ENCODE peak calls at places on chromosomes 13 and 19, in ten cellular contexts. G is tibial artery, L is suprapubic skin, D is psoas muscle, E is cardiac muscle cell, S is fibroblast of mammary gland, T is HFF-Myc, Q is tibial nerve, V is neural progenitor cell, J is GM06990. W is an unnamed sample.

GRCh38 chr19:51882518-51882917 is 5.2 kb downstream of the ZNF577 start:
- DNase-seq in D (no peak), E (no peak), Q (no peak), J (no peak), S (no peak), V (no peak), L (no peak), G (no peak), T (no peak), W (no peak)

GRCh38 chr19:10214784-10215183 is 16.3 kb downstream of the S1PR2 start:
- DNase-seq in Q (no peak), G (no peak), D (no peak), E (no peak), V (no peak), S (peak; percentile 66), T (no peak), L (no peak), J (no peak), W (no peak)

GRCh38 chr19:4662812-4663211 is 7.3 kb downstream of the MYDGF start:
- DNase-seq in J (no peak), S (no peak), L (no peak), T (no peak), G (no peak), E (no peak), D (no peak), V (no peak), Q (no peak), W (no peak)

GRCh38 chr19:19062454-19063182 is 1.2 kb upstream of the SLC25A42 start:
- DNase-seq in T (peak; percentile 51), E (no peak), L (no peak), V (no peak), J (no peak), S (peak; percentile 51), G (no peak), Q (no peak), D (no peak), W (peak; percentile 16)

GRCh38 chr19:17339088-17339741 is 1.9 kb downstream of the GTPBP3 start:
- DNase-seq in L (peak; percentile 74), G (no peak), V (no peak), E (no peak), J (no peak), D (no peak), S (no peak), Q (no peak), T (no peak), W (no peak)

GRCh38 chr19:58518261-58519086 is 1.1 kb downstream of the ZBTB45 start:
- DNase-seq in L (no peak), V (no peak), Q (no peak), T (no peak), D (no peak), J (no peak), G (no peak), E (no peak), S (no peak), W (no peak)

GRCh38 chr19:10474962-10475451 is 28.1 kb downstream of the KEAP1 start:
- DNase-seq in E (no peak), J (no peak), Q (no peak), D (no peak), L (no peak), G (no peak), S (no peak), V (no peak), T (no peak), W (no peak)

GRCh38 chr19:51503891-51504290 is 2.3 kb upstream of the SIGLEC12 start:
- DNase-seq in S (no peak), L (no peak), Q (no peak), V (no peak), T (no peak), J (no peak), G (no peak), E (no peak), D (no peak), W (no peak)

GRCh38 chr19:58572818-58573657 is at the start of gene MZF1:
- DNase-seq in L (peak; percentile 100), G (peak; percentile 100), S (peak; percentile 100), E (peak; percentile 100), D (peak; percentile 100), Q (peak; percentile 99), V (peak; percentile 100), J (peak; percentile 99), T (peak; percentile 100), W (peak; percentile 100)

GRCh38 chr13:30576528-30576927 is 41.2 kb upstream of the USPL1 start:
- DNase-seq in E (peak; percentile 62), G (no peak), L (no peak), D (no peak), J (no peak), Q (no peak), S (peak; percentile 58), V (no peak), T (no peak), W (no peak)

GRCh38 chr19:33690461-33691427 is 69.0 kb downstream of the CHST8 start:
- DNase-seq in V (no peak), J (no peak), E (no peak), L (peak; percentile 41), T (no peak), D (no peak), Q (no peak), G (no peak), S (no peak), W (no peak)

GRCh38 chr13:113627136-113627535 is 30.9 kb downstream of the ATP4B start:
- DNase-seq in G (no peak), Q (no peak), T (no peak), E (no peak), S (no peak), V (no peak), J (no peak), L (no peak), D (peak; percentile 28), W (no peak)

GRCh38 chr13:42807866-42808265 is 26.5 kb downstream of the FAM216B start:
- DNase-seq in V (no peak), D (no peak), L (no peak), S (peak; percentile 85), J (no peak), T (no peak), G (no peak), Q (no peak), E (peak; percentile 43), W (no peak)

GRCh38 chr19:56837492-56837891 is 3.0 kb downstream of the PEG3 start:
- DNase-seq in J (no peak), G (peak; percentile 71), T (no peak), S (peak; percentile 45), E (peak; percentile 77), D (peak; percentile 81), L (peak; percentile 77), Q (peak; percentile 46), V (no peak), W (peak; percentile 47)

GRCh38 chr19:56839665-56840451 is 668 bp downstream of the PEG3 start:
- DNase-seq in D (peak; percentile 93), Q (peak; percentile 90), V (no peak), S (peak; percentile 84), E (peak; percentile 96), T (no peak), L (peak; percentile 95), J (no peak), G (peak; percentile 97), W (peak; percentile 75)

GRCh38 chr19:56838930-56839664 is 1.4 kb downstream of the PEG3 start:
- DNase-seq in S (peak; percentile 89), L (peak; percentile 98), J (no peak), Q (peak; percentile 99), D (peak; percentile 94), E (peak; percentile 97), V (no peak), T (no peak), G (peak; percentile 100), W (peak; percentile 85)

GRCh38 chr19:56837892-56838679 is 2.4 kb downstream of the PEG3 start:
- DNase-seq in J (no peak), V (no peak), T (no peak), E (peak; percentile 83), G (peak; percentile 80), Q (peak; percentile 37), S (peak; percentile 39), L (peak; percentile 82), D (peak; percentile 78), W (peak; percentile 38)

DNA sequence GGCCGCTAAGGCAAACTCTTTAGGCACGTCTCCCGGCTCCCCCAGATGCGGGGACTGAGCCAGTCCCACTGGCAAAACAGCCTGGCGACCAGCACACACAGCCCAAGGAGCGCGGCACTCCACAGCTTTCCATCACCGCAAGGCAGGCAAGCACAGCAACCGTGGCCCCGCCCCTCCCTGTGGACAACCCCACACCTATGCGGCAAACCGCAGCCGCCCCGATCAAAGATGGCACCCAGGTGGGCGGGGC is 1.9 kb downstream of the PEG3 start:
- DNase-seq in L (no peak), Q (no peak), E (no peak), G (no peak), S (no peak), V (no peak), J (no peak), D (no peak), T (no peak), W (no peak)
- H3K4me3 ChIP-seq in L (peak overlapping the region; percentile 49), Q (peak overlapping the region; percentile 44), E (no peak overlapping the region), G (peak overlapping the region; percentile 52), S (peak overlapping the region; percentile 40), V (no peak overlapping the region), J (no peak overlapping the region), D (peak overlapping the region; percentile 59), T (no peak overlapping the region), W (peak overlapping the region; percentile 42)

GRCh38 chr13:74730556-74731331 is 596.5 kb upstream of the KLF12 start:
- DNase-seq in V (no peak), G (no peak), L (no peak), E (peak; percentile 46), S (no peak), D (no peak), J (no peak), Q (no peak), T (no peak), W (no peak)
- TF ChIP-seq CTCF in V (no peak), G (no peak), L (no peak), E (no peak), S (no peak), D (no peak), J (no peak), Q (no peak), T (no peak), W (no peak)

GRCh38 chr19:57241181-57241580 is 749 bp downstream of the ZNF805 start:
- DNase-seq in V (no peak), S (peak; percentile 33), D (no peak), E (peak; percentile 33), G (no peak), J (no peak), T (no peak), Q (no peak), L (no peak), W (no peak)
- H3K4me3 ChIP-seq in V (peak overlapping the region; percentile 95), S (peak overlapping the region; percentile 97), D (peak overlapping the region; percentile 97), E (peak overlapping the region; percentile 57), G (peak overlapping the region; percentile 69), J (peak overlapping the region; percentile 88), T (peak overlapping the region; percentile 85), Q (peak overlapping the region; percentile 82), L (peak overlapping the region; percentile 95), W (peak overlapping the region; percentile 83)

DNA sequence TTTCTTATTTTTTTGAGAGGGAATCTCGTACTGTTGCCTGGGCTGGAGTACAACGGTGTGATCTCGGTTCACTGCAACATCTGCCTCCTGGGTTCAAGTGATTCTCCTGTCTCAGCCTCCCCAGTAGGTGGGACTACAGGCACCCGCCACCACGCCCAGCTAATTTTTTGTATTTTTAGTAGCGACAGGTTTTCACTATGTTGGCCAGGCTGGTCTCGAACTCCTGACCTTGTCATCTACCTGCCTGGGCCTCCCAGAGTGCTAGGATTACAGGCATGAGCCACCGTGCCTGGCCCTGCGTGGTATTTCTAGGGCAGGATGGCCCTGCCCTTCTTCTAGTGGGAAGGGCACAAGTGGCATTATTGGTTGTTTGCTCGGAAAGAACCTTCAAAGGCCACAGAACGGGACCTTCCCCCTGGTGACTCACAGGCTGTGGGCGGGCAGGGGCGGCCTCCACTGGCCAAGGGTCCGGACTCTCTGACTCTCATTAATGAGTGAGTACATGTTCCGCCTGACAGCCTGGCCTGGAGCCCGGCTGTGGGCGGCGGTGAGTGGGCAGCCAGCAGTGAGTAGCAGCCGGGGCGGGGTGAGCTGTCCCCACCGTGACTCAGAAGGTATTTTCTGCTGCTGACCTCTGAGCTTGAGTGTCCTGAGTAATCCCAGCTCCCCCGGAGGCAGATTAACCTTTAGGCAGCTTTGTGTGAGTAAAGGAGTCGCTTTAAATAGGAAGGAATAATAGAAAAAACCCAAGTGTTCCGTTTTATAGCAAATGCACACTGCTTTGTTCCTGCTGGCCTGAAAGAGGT is 5.1 kb downstream of the DOT1L start:
- DNase-seq in S (peak; percentile 99), T (peak; percentile 76), E (peak; percentile 98), Q (peak; percentile 97), L (peak; percentile 98), D (peak; percentile 99), V (peak; percentile 93), J (peak; percentile 93), G (peak; percentile 99), W (peak; percentile 97)
- TF ChIP-seq CTCF in S (no peak), T (no peak), E (no peak), Q (no peak), L (no peak), D (no peak), V (no peak), J (no peak), G (no peak), W (no peak)

W was measured in kidney epithelial cell.